ENCODE peak calls at places on chromosomes 4 and X, in seven cellular contexts. I is activated T-helper 1 cell treated with anti-CD3 and anti-CD28 coated beads, Interleukin-2, amount 50 U/mL, for 16 hours; W is iPS-NIHi11; D is immature natural killer cell; Z is NCI-H1417; Q is globus pallidus; B is nephron progenitor cell. M is an unnamed sample.

GRCh38 chr4:14222630-14223029 is 595.1 kb upstream of the BOD1L1 start:
- DNase-seq in Z (no peak), I (no peak), Q (no peak), W (no peak), D (no peak), B (no peak), M (peak)

GRCh38 chrX:65635371-65635770 is 32.1 kb upstream of the MSN start:
- DNase-seq in W (no peak), Z (no peak), Q (no peak), D (no peak), B (no peak), I (no peak), M (peak)

GRCh38 chr4:142265536-142265935 is 580.6 kb downstream of the INPP4B start:
- DNase-seq in D (no peak), I (no peak), B (no peak), Q (no peak), W (no peak), Z (no peak), M (peak)

GRCh38 chr4:168304744-168305459 is 13.7 kb downstream of the DDX60 start:
- DNase-seq in D (no peak), I (no peak), Q (no peak), Z (peak), B (no peak), W (no peak), M (no peak)

GRCh38 chr4:176272799-176273198 is 3.8 kb upstream of the ASB5 start:
- DNase-seq in W (no peak), B (no peak), D (no peak), Q (no peak), Z (no peak), I (no peak), M (peak)

GRCh38 chr4:183038436-183038835 is 60.6 kb upstream of the WWC2 start:
- DNase-seq in W (no peak), I (no peak), B (no peak), Z (no peak), D (no peak), Q (no peak), M (no peak)

GRCh38 chr4:168076989-168077725 is 15.2 kb upstream of the ANXA10 start:
- DNase-seq in Z (peak), Q (peak), D (no peak), I (no peak), B (peak), W (peak), M (peak)

GRCh38 chrX:45036161-45036560 is 163.2 kb downstream of the KDM6A start:
- DNase-seq in Q (no peak), B (no peak), I (no peak), W (no peak), D (no peak), Z (no peak), M (no peak)

GRCh38 chr4:8765084-8765483 is 106.6 kb downstream of the HMX1 start:
- DNase-seq in I (no peak), Q (no peak), D (no peak), W (no peak), B (no peak), Z (no peak), M (no peak)

GRCh38 chrX:154307207-154307606 is 11.6 kb downstream of the TKTL1 start:
- DNase-seq in D (no peak), Q (peak), I (no peak), B (no peak), W (no peak), Z (no peak), M (no peak)

GRCh38 chr4:21768349-21769310 is 179.9 kb downstream of the KCNIP4 start:
- DNase-seq in W (peak), I (no peak), Z (peak), Q (peak), B (peak), D (no peak), M (peak)

GRCh38 chr4:184434021-184434420 is 40.3 kb downstream of the IRF2 start:
- DNase-seq in B (no peak), I (no peak), W (no peak), Q (no peak), D (no peak), Z (no peak), M (no peak)

GRCh38 chrX:130419263-130419662 is 17.5 kb downstream of the RBMX2 start:
- DNase-seq in I (no peak), Z (no peak), W (peak), Q (no peak), D (no peak), B (peak), M (no peak)

GRCh38 chr4:68597489-68597888 is 21.4 kb upstream of the UGT2B17 start:
- DNase-seq in Q (no peak), B (no peak), D (no peak), Z (no peak), W (no peak), I (no peak), M (no peak)

GRCh38 chrX:141439651-141440050 is 144.9 kb downstream of the SPANXA1 start:
- DNase-seq in B (no peak), Z (no peak), W (no peak), I (no peak), Q (no peak), D (no peak), M (peak)

GRCh38 chr4:140427919-140428471 is 547 bp upstream of the CLGN start:
- DNase-seq in Q (no peak), D (no peak), W (no peak), Z (no peak), I (no peak), B (no peak), M (no peak)

GRCh38 chr4:56739104-56739777 is 58.1 kb upstream of the HOPX start:
- DNase-seq in Z (no peak), Q (no peak), W (no peak), D (no peak), B (no peak), I (no peak), M (peak)

GRCh38 chrX:104659037-104659744 is 93.2 kb downstream of the IL1RAPL2 start:
- DNase-seq in I (no peak), B (no peak), Z (no peak), D (no peak), W (no peak), Q (no peak), M (peak)

GRCh38 chr4:30262379-30262778 is 457.8 kb upstream of the PCDH7 start:
- DNase-seq in I (no peak), Z (no peak), B (no peak), Q (no peak), D (no peak), W (no peak), M (no peak)

GRCh38 chrX:45903781-45904201 is 641.4 kb downstream of the ZNF674 start:
- DNase-seq in Z (peak), B (no peak), W (peak), I (no peak), Q (no peak), D (no peak), M (no peak)

GRCh38 chrX:124217289-124218251 is 114.9 kb upstream of the TEX13D start:
- DNase-seq in D (peak), Z (no peak), B (peak), W (peak), Q (peak), I (peak), M (peak)

GRCh38 chrX:114905251-114905650 is 112.2 kb downstream of the IL13RA2 start:
- DNase-seq in D (no peak), Z (no peak), Q (no peak), B (no peak), W (no peak), I (no peak), M (no peak)

GRCh38 chr4:139655116-139655515 is 10.5 kb upstream of the MGST2 start:
- DNase-seq in W (no peak), B (no peak), Q (no peak), Z (peak), I (no peak), D (no peak), M (peak)

GRCh38 chr4:16627999-16628398 is 270.4 kb downstream of the LDB2 start:
- DNase-seq in Z (no peak), W (no peak), D (no peak), I (no peak), B (no peak), Q (no peak), M (no peak)

GRCh38 chr4:52107336-52107735 is 56.2 kb downstream of the SPATA18 start:
- DNase-seq in Z (no peak), I (no peak), D (no peak), W (no peak), Q (no peak), B (no peak), M (no peak)

GRCh38 chr4:89331197-89331596 is 23.6 kb upstream of the GPRIN3 start:
- DNase-seq in W (no peak), B (no peak), Z (no peak), D (no peak), I (no peak), Q (no peak), M (no peak)

GRCh38 chrX:38061335-38061734 is 55.0 kb downstream of the SYTL5 start:
- DNase-seq in D (no peak), B (no peak), Z (peak), Q (no peak), I (no peak), W (peak), M (peak)

GRCh38 chr4:156538210-156538609 is 433.4 kb downstream of the PDGFC start:
- DNase-seq in Z (no peak), Q (no peak), D (no peak), W (no peak), I (no peak), B (no peak), M (no peak)

GRCh38 chrX:66162331-66162822 is 1.7 kb upstream of the HEPH start:
- DNase-seq in Q (no peak), W (no peak), B (no peak), I (no peak), D (no peak), Z (no peak), M (no peak)

GRCh38 chr4:110669663-110670062 is 46.8 kb upstream of the PITX2 start:
- DNase-seq in B (no peak), Q (no peak), Z (no peak), D (no peak), I (no peak), W (no peak), M (peak)